ENCODE peak calls at places on chromosomes 6 and 20, in seven cellular contexts. One of them, this sample, is unnamed.

GRCh38 chr6:163667372-163668060 is 253.0 kb downstream of the QKI start:
- DNase-seq in SW480: no peak
- DNase-seq in GF-D8: peak
- DNase-seq in Peyer's patch: no peak
- DNase-seq in fibroblast of villous mesenchyme: no peak
- DNase-seq in left cardiac atrium: no peak
- DNase-seq in hypothalamus: no peak
- DNase-seq in this sample: peak

GRCh38 chr20:39886650-39887190 is 802.3 kb downstream of the MAFB start:
- DNase-seq in SW480: no peak
- DNase-seq in GF-D8: no peak
- DNase-seq in Peyer's patch: no peak
- DNase-seq in fibroblast of villous mesenchyme: no peak
- DNase-seq in left cardiac atrium: no peak
- DNase-seq in hypothalamus: no peak
- DNase-seq in this sample: no peak

GRCh38 chr20:59004763-59005522 is 2.1 kb downstream of the CTSZ start:
- DNase-seq in SW480: peak
- DNase-seq in GF-D8: peak
- DNase-seq in Peyer's patch: peak
- DNase-seq in fibroblast of villous mesenchyme: no peak
- DNase-seq in left cardiac atrium: peak
- DNase-seq in hypothalamus: no peak
- DNase-seq in this sample: peak

GRCh38 chr20:44746367-44747165 is 901 bp downstream of the KCNK15 start:
- DNase-seq in SW480: no peak
- DNase-seq in GF-D8: no peak
- DNase-seq in Peyer's patch: no peak
- DNase-seq in fibroblast of villous mesenchyme: no peak
- DNase-seq in left cardiac atrium: no peak
- DNase-seq in hypothalamus: no peak
- DNase-seq in this sample: no peak

GRCh38 chr6:84546427-84546914 is 217.9 kb downstream of the TBX18 start:
- DNase-seq in SW480: peak
- DNase-seq in GF-D8: no peak
- DNase-seq in Peyer's patch: no peak
- DNase-seq in fibroblast of villous mesenchyme: no peak
- DNase-seq in left cardiac atrium: peak
- DNase-seq in hypothalamus: no peak
- DNase-seq in this sample: no peak

GRCh38 chr6:125584468-125584939 is 164.9 kb upstream of the HEY2 start:
- DNase-seq in SW480: no peak
- DNase-seq in GF-D8: no peak
- DNase-seq in Peyer's patch: no peak
- DNase-seq in fibroblast of villous mesenchyme: peak
- DNase-seq in left cardiac atrium: peak
- DNase-seq in hypothalamus: peak
- DNase-seq in this sample: no peak

GRCh38 chr6:43967692-43968091 is 159.6 kb downstream of the MRPL14 start:
- DNase-seq in SW480: no peak
- DNase-seq in GF-D8: no peak
- DNase-seq in Peyer's patch: no peak
- DNase-seq in fibroblast of villous mesenchyme: no peak
- DNase-seq in left cardiac atrium: no peak
- DNase-seq in hypothalamus: no peak
- DNase-seq in this sample: no peak

GRCh38 chr20:54208492-54209044 is 681 bp downstream of the PFDN4 start:
- DNase-seq in SW480: peak
- DNase-seq in GF-D8: no peak
- DNase-seq in Peyer's patch: no peak
- DNase-seq in fibroblast of villous mesenchyme: peak
- DNase-seq in left cardiac atrium: no peak
- DNase-seq in hypothalamus: no peak
- DNase-seq in this sample: peak

GRCh38 chr20:9235518-9235917 is 166.6 kb downstream of the PLCB4 start:
- DNase-seq in SW480: no peak
- DNase-seq in GF-D8: no peak
- DNase-seq in Peyer's patch: no peak
- DNase-seq in fibroblast of villous mesenchyme: peak
- DNase-seq in left cardiac atrium: no peak
- DNase-seq in hypothalamus: no peak
- DNase-seq in this sample: no peak